ENCODE peak calls at places on chromosome 20, in seven cellular contexts. I is CD8-positive, alpha-beta T cell; C is tibial artery; L is body of pancreas; F is colonic mucosa; Y is fibroblast of pulmonary artery; N is smooth muscle cell of the brain vasculature. P is an unnamed sample.
A peak's percentile ranks its signal among the peaks of the same experiment; 100 is the strongest.

GRCh38 chr20:63694596-63695418 is 1.6 kb upstream of the TNFRSF6B start:
- DNase-seq in I (no peak), C (peak; percentile 61), L (no peak), F (no peak), Y (no peak), N (no peak), P (no peak)

GRCh38 chr20:42102000-42102399 is 483.8 kb upstream of the CHD6 start:
- DNase-seq in I (no peak), C (no peak), L (no peak), F (no peak), Y (no peak), N (no peak), P (no peak)

GRCh38 chr20:48669946-48670630 is 157.7 kb downstream of the PREX1 start:
- DNase-seq in I (no peak), C (no peak), L (no peak), F (no peak), Y (no peak), N (no peak), P (no peak)

GRCh38 chr20:43909720-43910119 is 4.9 kb upstream of the TOX2 start:
- DNase-seq in I (no peak), C (no peak), L (no peak), F (no peak), Y (no peak), N (no peak), P (no peak)

GRCh38 chr20:47212606-47213207 is 143.8 kb downstream of the ZMYND8 start:
- DNase-seq in I (no peak), C (no peak), L (no peak), F (no peak), Y (no peak), N (no peak), P (no peak)

GRCh38 chr20:4885877-4886276 is 115.4 kb downstream of the SLC23A2 start:
- DNase-seq in I (no peak), C (no peak), L (no peak), F (no peak), Y (no peak), N (no peak), P (no peak)

GRCh38 chr20:36686944-36687343 is 40.9 kb upstream of the SLA2 start:
- DNase-seq in I (no peak), C (no peak), L (no peak), F (no peak), Y (no peak), N (no peak), P (no peak)

GRCh38 chr20:48777821-48778220 is 50.0 kb downstream of the PREX1 start:
- DNase-seq in I (no peak), C (no peak), L (no peak), F (no peak), Y (no peak), N (no peak), P (no peak)

GRCh38 chr20:54980321-54980960 is 505.0 kb downstream of the DOK5 start:
- DNase-seq in I (no peak), C (no peak), L (no peak), F (no peak), Y (no peak), N (no peak), P (peak; percentile 17)

GRCh38 chr20:22575087-22575721 is 9.2 kb downstream of the FOXA2 start:
- DNase-seq in I (no peak), C (no peak), L (no peak), F (peak; percentile 52), Y (no peak), N (no peak), P (no peak)

GRCh38 chr20:53621482-53622246 is 28.0 kb upstream of the ZNF217 start:
- DNase-seq in I (no peak), C (peak; percentile 77), L (peak; percentile 67), F (peak; percentile 67), Y (peak; percentile 95), N (no peak), P (peak; percentile 95)

GRCh38 chr20:23659989-23660837 is 22.5 kb upstream of the CST3 start:
- DNase-seq in I (no peak), C (no peak), L (no peak), F (no peak), Y (peak; percentile 57), N (no peak), P (no peak)

GRCh38 chr20:62971211-62971949 is 18.9 kb downstream of the SLC17A9 start:
- DNase-seq in I (no peak), C (no peak), L (no peak), F (no peak), Y (no peak), N (no peak), P (no peak)

GRCh38 chr20:37295595-37295994 is 6.1 kb downstream of the MANBAL start:
- DNase-seq in I (no peak), C (no peak), L (no peak), F (peak; percentile 63), Y (no peak), N (no peak), P (peak; percentile 33)

GRCh38 chr20:48467622-48468021 is 360.2 kb downstream of the PREX1 start:
- DNase-seq in I (no peak), C (no peak), L (no peak), F (peak; percentile 22), Y (no peak), N (no peak), P (no peak)

GRCh38 chr20:50652702-50653294 is 38.5 kb downstream of the RIPOR3 start:
- DNase-seq in I (no peak), C (no peak), L (no peak), F (no peak), Y (no peak), N (no peak), P (no peak)

GRCh38 chr20:49765846-49766541 is 46.6 kb upstream of the SLC9A8 start:
- DNase-seq in I (no peak), C (no peak), L (no peak), F (no peak), Y (peak; percentile 72), N (no peak), P (no peak)

GRCh38 chr20:57866250-57867106 is 156.7 kb upstream of the PMEPA1 start:
- DNase-seq in I (no peak), C (no peak), L (no peak), F (no peak), Y (no peak), N (no peak), P (no peak)

GRCh38 chr20:49431345-49431744 is 51.1 kb downstream of the KCNB1 start:
- DNase-seq in I (no peak), C (no peak), L (no peak), F (no peak), Y (peak; percentile 33), N (no peak), P (no peak)

GRCh38 chr20:40960521-40960956 is 68.1 kb upstream of the TOP1 start:
- DNase-seq in I (no peak), C (peak; percentile 60), L (no peak), F (peak; percentile 12), Y (no peak), N (no peak), P (peak; percentile 16)

GRCh38 chr20:22597303-22597702 is 12.9 kb upstream of the FOXA2 start:
- DNase-seq in I (no peak), C (no peak), L (no peak), F (no peak), Y (no peak), N (no peak), P (no peak)

GRCh38 chr20:17928633-17929311 is 39.8 kb downstream of the SNX5 start:
- DNase-seq in I (no peak), C (no peak), L (peak; percentile 47), F (peak; percentile 77), Y (no peak), N (no peak), P (no peak)

GRCh38 chr20:44979090-44979621 is 12.8 kb downstream of the STK4 start:
- DNase-seq in I (peak; percentile 75), C (no peak), L (peak; percentile 58), F (peak; percentile 53), Y (peak; percentile 59), N (no peak), P (peak; percentile 53)

GRCh38 chr20:64069614-64070243 is 6.7 kb downstream of the TCEA2 start:
- DNase-seq in I (no peak), C (no peak), L (peak; percentile 38), F (no peak), Y (peak; percentile 28), N (no peak), P (no peak)

GRCh38 chr20:20938131-20938530 is 168.0 kb downstream of the LINC00237 start:
- DNase-seq in I (no peak), C (no peak), L (no peak), F (no peak), Y (no peak), N (no peak), P (no peak)

GRCh38 chr20:43492101-43492500 is 15.4 kb upstream of the L3MBTL1 start:
- DNase-seq in I (no peak), C (no peak), L (no peak), F (no peak), Y (no peak), N (no peak), P (peak; percentile 6)

GRCh38 chr20:30593572-30593971 is 663.9 kb upstream of the DEFB115 start:
- DNase-seq in I (no peak), C (no peak), L (no peak), F (no peak), Y (no peak), N (no peak), P (no peak)

GRCh38 chr20:50737352-50737751 is 6.0 kb downstream of the PARD6B start:
- DNase-seq in I (no peak), C (no peak), L (no peak), F (no peak), Y (no peak), N (no peak), P (no peak)

GRCh38 chr20:63942250-63943006 is 13.8 kb downstream of the UCKL1 start:
- DNase-seq in I (peak; percentile 59), C (peak; percentile 66), L (no peak), F (peak; percentile 50), Y (no peak), N (no peak), P (no peak)

GRCh38 chr20:25083141-25083772 is 1.3 kb upstream of the VSX1 start:
- DNase-seq in I (no peak), C (no peak), L (no peak), F (no peak), Y (no peak), N (no peak), P (no peak)

GRCh38 chr20:37384683-37385174 is 38.8 kb downstream of the SRC start:
- DNase-seq in I (peak; percentile 74), C (peak; percentile 77), L (peak; percentile 39), F (peak; percentile 55), Y (peak; percentile 44), N (no peak), P (no peak)

GRCh38 chr20:34915131-34915530 is 38.7 kb downstream of the ACSS2 start:
- DNase-seq in I (no peak), C (no peak), L (no peak), F (no peak), Y (no peak), N (no peak), P (no peak)

GRCh38 chr20:40953856-40954255 is 74.8 kb upstream of the TOP1 start:
- DNase-seq in I (no peak), C (no peak), L (no peak), F (no peak), Y (no peak), N (peak; percentile 50), P (peak; percentile 36)

GRCh38 chr20:19661717-19662637 is 96.1 kb upstream of the RIN2 start:
- DNase-seq in I (peak; percentile 43), C (peak; percentile 81), L (peak; percentile 74), F (peak; percentile 66), Y (peak; percentile 87), N (peak; percentile 76), P (peak; percentile 35)

GRCh38 chr20:3783516-3784225 is 2.4 kb upstream of the SPEF1 start:
- DNase-seq in I (no peak), C (no peak), L (no peak), F (no peak), Y (no peak), N (no peak), P (no peak)

GRCh38 chr20:47358672-47359532 is 2.4 kb upstream of the ZMYND8 start:
- DNase-seq in I (no peak), C (peak; percentile 94), L (peak; percentile 96), F (peak; percentile 94), Y (peak; percentile 95), N (no peak), P (peak; percentile 90)

P was measured in astrocyte.